ENCODE peak calls at places on chromosomes 6 and 20, in five cellular contexts. V, S, W, O and L are unnamed samples. For H3K36me3, the result is how much of the 10 kb centered on the place peaks cover.

GRCh38 chr20:62528983-62529891 is 53.4 kb upstream of the GATA5 start:
- DNase-seq in W (no peak), O (no peak), V (no peak), S (no peak), L (no peak)

GRCh38 chr6:147852772-147853171 is 344.3 kb downstream of the SAMD5 start:
- DNase-seq in O (no peak), W (no peak), S (no peak), V (no peak), L (no peak)

GRCh38 chr6:160882741-160883340 is 108.7 kb upstream of the MAP3K4 start:
- DNase-seq in W (no peak), S (no peak), V (no peak), O (no peak), L (no peak)

GRCh38 chr6:39059496-39060310 is 11.1 kb downstream of the GLP1R start:
- DNase-seq in O (no peak), V (no peak), S (no peak), W (no peak), L (no peak)

GRCh38 chr6:80280258-80281010 is 174.0 kb downstream of the BCKDHB start:
- DNase-seq in W (no peak), S (no peak), V (peak), O (no peak), L (no peak)

GRCh38 chr20:11387189-11387754 is 530.4 kb upstream of the BTBD3 start:
- DNase-seq in W (no peak), O (peak), V (no peak), S (no peak), L (no peak)

GRCh38 chr6:20655317-20655716 is 121.1 kb downstream of the CDKAL1 start:
- DNase-seq in S (no peak), O (no peak), W (no peak), V (no peak), L (no peak)

GRCh38 chr20:32681175-32682084 is 7.7 kb upstream of the C20orf203 start:
- DNase-seq in W (no peak), V (peak), O (no peak), S (no peak), L (peak)

GRCh38 chr6:16667509-16667908 is 93.8 kb downstream of the ATXN1 start:
- DNase-seq in V (no peak), S (no peak), W (no peak), O (no peak), L (no peak)

GRCh38 chr6:4678506-4679300 is 97.5 kb upstream of the CDYL start:
- DNase-seq in V (no peak), S (no peak), O (no peak), W (no peak), L (no peak)

GRCh38 chr6:99588618-99589289 is 17.9 kb upstream of the PRDM13 start:
- DNase-seq in W (peak), O (no peak), S (peak), V (no peak), L (peak)

GRCh38 chr6:137223370-137224131 is 4.4 kb upstream of the IFNGR1 start:
- DNase-seq in S (no peak), W (no peak), V (peak), O (no peak), L (no peak)

GRCh38 chr20:52269926-52270325 is 78.3 kb upstream of the ZFP64 start:
- DNase-seq in W (no peak), V (no peak), S (no peak), O (no peak), L (no peak)

GRCh38 chr6:169487579-169488205 is 214.1 kb downstream of the WDR27 start:
- DNase-seq in V (no peak), O (no peak), S (no peak), W (no peak), L (no peak)

GRCh38 chr20:41913146-41913545 is 295.0 kb upstream of the CHD6 start:
- DNase-seq in W (no peak), V (no peak), O (no peak), S (no peak), L (no peak)

GRCh38 chr6:22294301-22294700 is 2.5 kb downstream of the PRL start:
- DNase-seq in V (no peak), O (no peak), S (no peak), W (no peak), L (no peak)

GRCh38 chr6:126075335-126076071 is 89.2 kb downstream of the TRMT11 start:
- DNase-seq in W (no peak), O (no peak), S (no peak), V (peak), L (no peak)

GRCh38 chr6:126069457-126069856 is 83.1 kb downstream of the TRMT11 start:
- DNase-seq in O (no peak), V (peak), S (no peak), W (no peak), L (no peak)

GRCh38 chr6:126072834-126073233 is 86.5 kb downstream of the TRMT11 start:
- DNase-seq in W (no peak), V (no peak), S (no peak), O (no peak), L (no peak)

GRCh38 chr6:126071000-126071647 is 84.8 kb downstream of the TRMT11 start:
- DNase-seq in O (no peak), W (no peak), V (no peak), S (no peak), L (no peak)

DNA sequence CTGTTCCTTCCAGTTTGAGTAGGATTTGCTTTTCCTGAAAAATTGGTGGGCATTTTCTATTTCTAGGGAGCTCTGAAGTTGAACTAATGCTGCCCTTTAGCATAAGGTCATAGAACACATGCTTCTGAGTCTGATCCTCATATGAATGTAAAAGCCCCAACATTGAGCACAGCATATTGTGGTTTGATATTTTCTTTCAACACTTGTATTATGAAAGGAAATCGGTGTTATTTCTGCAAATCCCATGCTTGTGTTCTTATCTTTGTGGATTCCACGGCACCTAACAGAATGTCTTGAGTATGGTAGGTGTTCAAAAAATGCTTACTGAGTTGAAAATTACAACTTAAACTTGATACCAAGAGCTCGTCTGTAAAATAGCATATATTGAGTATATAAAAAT is 85.8 kb downstream of the TRMT11 start:
- DNase-seq in V (no peak), S (no peak), W (no peak), O (no peak), L (no peak)
- H3K4me3 ChIP-seq in V (no peak), S (no peak), W (no peak), O (no peak), L (no peak)

DNA sequence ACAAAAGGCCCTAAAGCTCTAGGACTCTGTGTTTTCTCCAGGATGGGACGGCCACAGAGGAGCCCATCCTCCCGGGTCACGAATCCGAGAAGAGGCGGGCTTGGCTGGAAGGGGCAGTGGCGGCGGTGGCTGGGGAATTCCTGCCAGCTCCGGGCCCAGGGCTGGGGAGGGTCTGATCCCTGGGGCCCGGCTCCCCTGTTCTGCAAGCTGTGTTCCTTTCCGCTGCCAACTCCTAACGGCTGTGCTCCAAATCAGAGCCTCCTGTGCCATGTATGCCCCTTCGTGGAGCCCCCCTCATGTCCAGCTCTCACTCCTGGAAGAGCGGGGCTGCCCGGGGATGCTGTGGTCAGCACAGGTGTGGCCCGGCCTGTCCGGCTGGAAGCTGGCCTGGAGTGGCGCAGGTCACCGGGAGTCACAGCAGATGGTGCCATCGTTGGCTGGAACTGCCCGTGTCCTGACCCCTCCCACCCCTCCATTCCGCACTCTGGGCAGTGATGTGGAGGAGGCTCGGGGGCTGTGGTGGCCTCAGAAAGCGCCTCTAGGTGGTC is 88.2 kb upstream of the MPC1 start:
- DNase-seq in W (no peak), S (peak), O (no peak), V (no peak), L (no peak)
- H3K36me3 ChIP-seq in W (under half), S (under half), O (under half), V (under half), L (under half)

GRCh38 chr20:31257364-31257763 is at the start of gene DEFB115:
- DNase-seq in W (no peak), O (no peak), V (no peak), S (no peak), L (no peak)

GRCh38 chr20:31256959-31257358 is 505 bp upstream of the DEFB115 start:
- DNase-seq in O (no peak), V (no peak), W (no peak), S (no peak), L (no peak)

DNA sequence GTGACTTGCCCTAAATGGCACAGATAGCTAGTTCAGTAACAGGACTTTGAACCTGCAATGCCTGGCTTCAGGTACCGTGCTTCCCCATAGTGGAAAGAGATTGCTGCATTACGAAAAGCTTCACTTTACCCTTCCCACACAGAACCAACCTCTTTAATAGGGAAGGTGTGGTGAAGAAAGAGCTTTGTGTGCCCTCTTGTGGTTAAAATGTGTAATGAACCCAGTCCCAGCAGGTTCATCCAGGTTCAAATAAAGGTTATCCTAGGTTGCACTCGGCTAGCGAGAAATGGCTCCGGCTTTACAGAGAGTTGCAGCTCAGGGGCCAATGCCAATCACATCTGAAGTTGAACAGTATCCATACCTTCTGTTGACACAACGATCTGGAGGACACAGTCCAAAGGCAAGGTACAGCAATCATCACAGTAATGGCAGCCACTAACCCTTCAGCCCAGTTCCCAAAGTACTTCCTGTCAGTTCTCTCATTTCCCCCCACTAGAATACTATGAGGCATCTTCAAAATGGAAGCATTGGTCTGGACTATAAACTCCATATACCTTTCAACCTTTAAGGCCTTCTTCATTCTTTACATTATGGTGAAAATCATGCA is 3.0 kb downstream of the DEFB115 start:
- DNase-seq in W (no peak), V (peak), O (no peak), S (no peak), L (peak)
- H3K27ac ChIP-seq in W (no peak), V (no peak), O (no peak), S (no peak), L (no peak)

GRCh38 chr6:28977351-28978136 is 27.6 kb downstream of the ZNF311 start:
- DNase-seq in O (no peak), V (no peak), W (no peak), S (peak), L (no peak)
- H3K4me3 ChIP-seq in O (no peak), V (no peak), W (no peak), S (peak), L (no peak)

DNA sequence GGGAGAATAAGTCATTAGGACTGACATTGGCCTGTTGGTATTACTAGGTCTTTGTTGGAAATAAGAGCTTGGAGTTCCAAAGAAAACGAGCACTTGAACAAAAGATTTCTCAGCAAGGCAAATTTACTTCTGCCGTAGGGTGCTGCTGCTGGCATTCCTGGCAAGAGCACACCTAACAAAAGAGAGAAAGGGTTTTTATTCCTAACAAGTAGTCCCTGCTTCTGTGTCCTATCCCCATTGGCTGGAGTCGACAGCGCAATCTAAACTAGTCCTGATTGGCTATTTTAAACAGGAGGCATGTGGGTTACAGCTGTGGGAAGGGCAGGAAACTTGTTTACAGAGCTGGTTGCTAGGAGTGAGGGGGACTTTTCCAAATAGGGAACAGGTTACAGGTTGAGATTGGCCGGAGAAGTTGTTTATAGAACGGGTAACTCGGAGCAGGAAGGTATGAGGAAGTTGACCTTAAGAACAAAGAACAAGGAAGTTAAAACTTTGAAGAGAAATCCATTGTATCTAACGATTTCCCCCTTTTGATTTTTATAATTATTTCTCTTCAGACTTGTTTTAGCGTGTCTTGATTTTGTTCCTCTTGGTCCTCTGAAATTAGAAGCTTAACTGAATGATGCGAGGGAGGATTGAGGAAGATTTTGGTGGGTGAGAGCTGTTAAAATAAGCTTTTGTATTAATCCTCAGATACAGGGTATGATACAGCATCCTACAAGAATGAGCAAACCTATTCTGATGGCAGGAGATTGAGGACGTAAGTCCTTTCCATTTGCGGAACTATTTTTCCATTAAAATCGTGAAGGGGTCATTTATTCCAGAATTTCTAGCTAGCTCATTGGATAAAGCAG is 3.4 kb upstream of the ZNFX1 start:
- DNase-seq in O (no peak), S (no peak), W (no peak), V (peak), L (peak)
- H3K36me3 ChIP-seq in O (half or more), S (half or more), W (half or more), V (half or more), L (half or more)